ENCODE peak calls at places on chromosomes 16 and 17, in five cellular contexts. P is endothelial cell; C is activated T-cell treated with anti-CD3 and anti-CD28 coated beads, Interleukin-2, amount 50 U/mL, for 48 hours; K is ureter; G is NCI-H510A treated with DMSO at 0.1 percent for 48 hours. D is an unnamed sample.

GRCh38 chr17:5194346-5194745 is 2.7 kb upstream of the ZNF594 start:
- DNase-seq in P (no peak), G (no peak), C (no peak), K (no peak), D (no peak)

GRCh38 chr17:34423978-34424813 is 61.2 kb upstream of the CCL1 start:
- DNase-seq in G (no peak), C (no peak), P (no peak), K (no peak), D (no peak)

GRCh38 chr17:37429039-37429438 is 22.4 kb downstream of the TADA2A start:
- DNase-seq in C (no peak), G (no peak), P (no peak), K (no peak), D (no peak)

GRCh38 chr16:75060708-75061107 is 55.9 kb downstream of the LDHD start:
- DNase-seq in P (no peak), G (no peak), K (no peak), C (no peak), D (no peak)

GRCh38 chr16:83891742-83892141 is 7.2 kb upstream of the MLYCD start:
- DNase-seq in P (no peak), G (no peak), C (no peak), K (no peak), D (no peak)

GRCh38 chr17:35241520-35241919 is 1.4 kb upstream of the SLFN5 start:
- DNase-seq in K (no peak), C (peak; percentile 57), G (no peak), P (no peak), D (no peak)

GRCh38 chr17:77372444-77373297 is 231.9 kb downstream of the SEC14L1 start:
- DNase-seq in K (peak; percentile 86), C (peak; percentile 77), P (peak; percentile 93), G (peak; percentile 68), D (peak; percentile 72)

GRCh38 chr16:11289202-11289601 is 8.1 kb upstream of the PRM1 start:
- DNase-seq in C (no peak), P (no peak), G (no peak), K (no peak), D (no peak)

GRCh38 chr17:45197555-45198334 is 23.9 kb upstream of the FMNL1 start:
- DNase-seq in P (peak; percentile 100), C (peak; percentile 95), G (peak; percentile 74), K (peak; percentile 91), D (peak; percentile 93)

GRCh38 chr16:22813946-22814325 is at the start of gene HS3ST2:
- DNase-seq in P (peak; percentile 75), G (peak; percentile 51), C (peak; percentile 22), K (no peak), D (no peak)

GRCh38 chr16:81784042-81784785 is 5.1 kb downstream of the PLCG2 start:
- DNase-seq in P (no peak), C (no peak), K (no peak), G (no peak), D (peak; percentile 71)

GRCh38 chr17:17947966-17948365 is 24.2 kb downstream of the TOM1L2 start:
- DNase-seq in K (no peak), P (no peak), C (no peak), G (no peak), D (no peak)

GRCh38 chr17:32777436-32777835 is 99.5 kb downstream of the MYO1D start:
- DNase-seq in G (no peak), P (no peak), K (no peak), C (no peak), D (no peak)

GRCh38 chr17:49496866-49497146 is 1.7 kb downstream of the NGFR start:
- DNase-seq in K (no peak), G (no peak), C (no peak), P (no peak), D (no peak)

GRCh38 chr16:11597268-11597690 is 10.6 kb upstream of the LITAF start:
- DNase-seq in P (no peak), C (no peak), G (no peak), K (peak; percentile 64), D (no peak)

GRCh38 chr16:74448990-74449389 is 27.7 kb upstream of the CLEC18B start:
- DNase-seq in P (no peak), K (peak; percentile 66), G (no peak), C (no peak), D (no peak)

GRCh38 chr16:51225902-51226301 is 74.8 kb upstream of the SALL1 start:
- DNase-seq in P (no peak), C (no peak), G (no peak), K (no peak), D (no peak)

GRCh38 chr16:23865853-23866252 is 30.1 kb downstream of the PRKCB start:
- DNase-seq in K (no peak), G (no peak), C (no peak), P (no peak), D (no peak)

GRCh38 chr16:85651822-85652430 is 36.8 kb downstream of the GINS2 start:
- DNase-seq in K (no peak), G (peak; percentile 29), P (no peak), C (no peak), D (no peak)

GRCh38 chr17:28973414-28973813 is 22.1 kb upstream of the PHF12 start:
- DNase-seq in G (peak; percentile 92), P (no peak), C (no peak), K (no peak), D (no peak)